ENCODE peak calls at places on chromosomes 12 and 14, in seven cellular contexts. One of them, this sample, is unnamed.

GRCh38 chr12:63916561-63917476 is 72.3 kb downstream of the SRGAP1 start:
- DNase-seq in HFF-Myc: no peak
- DNase-seq in COR-L47: no peak
- DNase-seq in lower lobe of right lung: no peak
- DNase-seq in GM06990: no peak
- DNase-seq in mesendoderm: no peak
- DNase-seq in GM12865: no peak
- DNase-seq in this sample: no peak

GRCh38 chr12:102961488-102961801 is 4.0 kb downstream of the ASCL1 start:
- DNase-seq in HFF-Myc: no peak
- DNase-seq in COR-L47: no peak
- DNase-seq in lower lobe of right lung: no peak
- DNase-seq in GM06990: no peak
- DNase-seq in mesendoderm: no peak
- DNase-seq in GM12865: no peak
- DNase-seq in this sample: no peak

GRCh38 chr14:94867931-94868597 is 98.2 kb upstream of the GSC start:
- DNase-seq in HFF-Myc: no peak
- DNase-seq in COR-L47: no peak
- DNase-seq in lower lobe of right lung: no peak
- DNase-seq in GM06990: no peak
- DNase-seq in mesendoderm: peak
- DNase-seq in GM12865: no peak
- DNase-seq in this sample: no peak

GRCh38 chr12:70045036-70045435 is 198.2 kb upstream of the CNOT2 start:
- DNase-seq in HFF-Myc: no peak
- DNase-seq in COR-L47: no peak
- DNase-seq in lower lobe of right lung: no peak
- DNase-seq in GM06990: no peak
- DNase-seq in mesendoderm: no peak
- DNase-seq in GM12865: no peak
- DNase-seq in this sample: no peak

GRCh38 chr12:18576104-18576622 is 161.6 kb downstream of the PLCZ1 start:
- DNase-seq in HFF-Myc: no peak
- DNase-seq in COR-L47: no peak
- DNase-seq in lower lobe of right lung: no peak
- DNase-seq in GM06990: no peak
- DNase-seq in mesendoderm: no peak
- DNase-seq in GM12865: no peak
- DNase-seq in this sample: no peak

GRCh38 chr12:4833511-4833910 is 76.2 kb upstream of the KCNA1 start:
- DNase-seq in HFF-Myc: no peak
- DNase-seq in COR-L47: no peak
- DNase-seq in lower lobe of right lung: no peak
- DNase-seq in GM06990: no peak
- DNase-seq in mesendoderm: no peak
- DNase-seq in GM12865: no peak
- DNase-seq in this sample: no peak

GRCh38 chr14:105315211-105315721 is 718 bp downstream of the PACS2 start:
- DNase-seq in HFF-Myc: no peak
- DNase-seq in COR-L47: peak
- DNase-seq in lower lobe of right lung: peak
- DNase-seq in GM06990: peak
- DNase-seq in mesendoderm: peak
- DNase-seq in GM12865: peak
- DNase-seq in this sample: no peak

GRCh38 chr12:107242189-107242588 is 148.8 kb upstream of the CRY1 start:
- DNase-seq in HFF-Myc: no peak
- DNase-seq in COR-L47: no peak
- DNase-seq in lower lobe of right lung: no peak
- DNase-seq in GM06990: no peak
- DNase-seq in mesendoderm: no peak
- DNase-seq in GM12865: no peak
- DNase-seq in this sample: no peak

This sample was measured in GM12864.